ENCODE peak calls at places on chromosomes 4 and X, in four cellular contexts. C is fibroblast of mammary gland; Y is heart right ventricle; E is CD8-positive, alpha-beta T cell. T is an unnamed sample.

GRCh38 chr4:27042411-27042810 is 181.8 kb downstream of the STIM2 start:
- DNase-seq in C (no peak), E (no peak), Y (no peak), T (no peak)

GRCh38 chr4:115234405-115235093 is 121.1 kb upstream of the NDST4 start:
- DNase-seq in Y (no peak), C (peak; percentile 4), E (no peak), T (no peak)

GRCh38 chr4:48748949-48749596 is 31.0 kb downstream of the FRYL start:
- DNase-seq in C (no peak), Y (no peak), E (no peak), T (no peak)

GRCh38 chr4:164488114-164488513 is 265.8 kb upstream of the SMIM31 start:
- DNase-seq in E (no peak), C (no peak), Y (no peak), T (no peak)

GRCh38 chr4:24752140-24752539 is 43.2 kb upstream of the SOD3 start:
- DNase-seq in Y (no peak), C (no peak), E (no peak), T (no peak)

GRCh38 chrX:94676285-94676684 is 1002.3 kb downstream of the FAM133A start:
- DNase-seq in C (no peak), E (no peak), Y (no peak), T (no peak)

GRCh38 chr4:138647433-138647832 is 368.1 kb upstream of the NOCT start:
- DNase-seq in Y (no peak), E (no peak), C (no peak), T (no peak)

GRCh38 chr4:6953751-6954380 is 44.2 kb downstream of the TBC1D14 start:
- DNase-seq in Y (peak; percentile 82), E (no peak), C (peak; percentile 81), T (peak; percentile 44)

GRCh38 chr4:48968814-48969213 is 17.3 kb upstream of the CWH43 start:
- DNase-seq in Y (no peak), E (no peak), C (peak; percentile 91), T (no peak)

GRCh38 chr4:80017125-80017854 is 55.7 kb downstream of the ANTXR2 start:
- DNase-seq in E (no peak), C (peak; percentile 92), Y (no peak), T (peak; percentile 46)

GRCh38 chrX:3962511-3963350 is 249.3 kb upstream of the PRKX start:
- DNase-seq in C (peak; percentile 22), Y (no peak), E (no peak), T (peak; percentile 1)

GRCh38 chrX:1727531-1728027 is 112.7 kb downstream of the ASMT start:
- DNase-seq in C (no peak), Y (no peak), E (no peak), T (peak; percentile 73)

GRCh38 chrX:18899796-18900380 is 84.0 kb downstream of the PHKA2 start:
- DNase-seq in Y (no peak), E (no peak), C (peak; percentile 11), T (no peak)

GRCh38 chrX:69238153-69238959 is 73.1 kb upstream of the PJA1 start:
- DNase-seq in Y (peak; percentile 40), E (no peak), C (peak; percentile 7), T (no peak)

GRCh38 chrX:136112781-136113180 is 34.6 kb upstream of the FHL1 start:
- DNase-seq in C (no peak), Y (no peak), E (no peak), T (no peak)

GRCh38 chr4:1502976-1503375 is 96.7 kb upstream of the NKX1-1 start:
- DNase-seq in C (no peak), E (no peak), Y (no peak), T (no peak)

GRCh38 chrX:108070891-108071290 is 20.5 kb downstream of the PSMD10 start:
- DNase-seq in E (no peak), C (peak; percentile 75), Y (no peak), T (no peak)

GRCh38 chr4:8275511-8275910 is 6.0 kb downstream of the HTRA3 start:
- DNase-seq in C (no peak), E (no peak), Y (peak; percentile 14), T (no peak)

GRCh38 chr4:53313510-53313909 is 52.4 kb downstream of the SCFD2 start:
- DNase-seq in E (no peak), Y (no peak), C (peak; percentile 26), T (no peak)

GRCh38 chr4:8821151-8821950 is 50.3 kb downstream of the HMX1 start:
- DNase-seq in Y (no peak), C (no peak), E (no peak), T (peak; percentile 19)

GRCh38 chr4:110586137-110586850 is 36.6 kb downstream of the PITX2 start:
- DNase-seq in E (no peak), Y (no peak), C (peak; percentile 76), T (peak; percentile 33)

GRCh38 chr4:110988741-110989140 is 365.9 kb upstream of the PITX2 start:
- DNase-seq in E (no peak), Y (no peak), C (no peak), T (no peak)

GRCh38 chr4:183284965-183285364 is 35.1 kb downstream of the CLDN22 start:
- DNase-seq in Y (no peak), E (no peak), C (peak; percentile 66), T (no peak)

GRCh38 chr4:76526585-76526990 is 91.6 kb downstream of the SHROOM3 start:
- DNase-seq in E (no peak), Y (no peak), C (no peak), T (no peak)

GRCh38 chr4:156734965-156735895 is 236.4 kb downstream of the PDGFC start:
- DNase-seq in E (no peak), C (peak; percentile 7), Y (no peak), T (no peak)

GRCh38 chr4:145183023-145183422 is 2.6 kb upstream of the OTUD4 start:
- DNase-seq in C (no peak), E (no peak), Y (no peak), T (no peak)

GRCh38 chr4:114606240-114606639 is 7.6 kb downstream of the UGT8 start:
- DNase-seq in C (no peak), E (no peak), Y (no peak), T (no peak)

GRCh38 chr4:130403221-130403620 is 1307.3 kb downstream of the C4orf33 start:
- DNase-seq in Y (no peak), E (no peak), C (no peak), T (no peak)

DNA sequence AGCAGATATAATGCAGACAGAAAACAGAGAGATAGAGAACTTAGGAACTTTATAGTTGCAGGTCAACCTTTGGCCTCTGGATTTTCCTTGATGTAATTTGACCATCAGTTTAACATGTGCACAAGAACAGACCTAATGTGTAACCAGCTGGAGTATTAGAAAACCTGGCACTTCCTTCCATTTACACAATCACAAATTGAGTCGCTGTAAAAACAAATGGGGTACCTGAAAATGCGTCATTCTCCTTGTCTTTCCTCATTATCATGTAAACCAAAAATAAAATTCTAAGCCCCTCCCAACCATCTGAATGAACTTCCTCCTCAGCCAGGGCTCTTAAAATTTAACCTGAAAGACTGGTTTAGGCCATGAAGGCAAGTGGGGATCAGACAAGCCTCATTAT is 358.4 kb upstream of the MAGEB16 start:
- DNase-seq in C (no peak), Y (no peak), E (no peak), T (no peak)
- H3K4me3 ChIP-seq in C (no peak overlapping the region), Y (no peak overlapping the region), E (no peak overlapping the region), T (no peak overlapping the region)

GRCh38 chrX:119602701-119603255 is 3.4 kb downstream of the NKRF start:
- DNase-seq in C (no peak), Y (no peak), E (no peak), T (no peak)

GRCh38 chrX:119605398-119605738 is 856 bp downstream of the NKRF start:
- DNase-seq in Y (peak; percentile 20), C (no peak), E (no peak), T (no peak)

GRCh38 chrX:119605739-119606507 is at the start of gene NKRF:
- DNase-seq in Y (peak; percentile 92), E (peak; percentile 82), C (no peak), T (peak; percentile 87)

GRCh38 chrX:119604778-119605177 is 1.4 kb downstream of the NKRF start:
- DNase-seq in C (no peak), Y (no peak), E (no peak), T (no peak)

DNA sequence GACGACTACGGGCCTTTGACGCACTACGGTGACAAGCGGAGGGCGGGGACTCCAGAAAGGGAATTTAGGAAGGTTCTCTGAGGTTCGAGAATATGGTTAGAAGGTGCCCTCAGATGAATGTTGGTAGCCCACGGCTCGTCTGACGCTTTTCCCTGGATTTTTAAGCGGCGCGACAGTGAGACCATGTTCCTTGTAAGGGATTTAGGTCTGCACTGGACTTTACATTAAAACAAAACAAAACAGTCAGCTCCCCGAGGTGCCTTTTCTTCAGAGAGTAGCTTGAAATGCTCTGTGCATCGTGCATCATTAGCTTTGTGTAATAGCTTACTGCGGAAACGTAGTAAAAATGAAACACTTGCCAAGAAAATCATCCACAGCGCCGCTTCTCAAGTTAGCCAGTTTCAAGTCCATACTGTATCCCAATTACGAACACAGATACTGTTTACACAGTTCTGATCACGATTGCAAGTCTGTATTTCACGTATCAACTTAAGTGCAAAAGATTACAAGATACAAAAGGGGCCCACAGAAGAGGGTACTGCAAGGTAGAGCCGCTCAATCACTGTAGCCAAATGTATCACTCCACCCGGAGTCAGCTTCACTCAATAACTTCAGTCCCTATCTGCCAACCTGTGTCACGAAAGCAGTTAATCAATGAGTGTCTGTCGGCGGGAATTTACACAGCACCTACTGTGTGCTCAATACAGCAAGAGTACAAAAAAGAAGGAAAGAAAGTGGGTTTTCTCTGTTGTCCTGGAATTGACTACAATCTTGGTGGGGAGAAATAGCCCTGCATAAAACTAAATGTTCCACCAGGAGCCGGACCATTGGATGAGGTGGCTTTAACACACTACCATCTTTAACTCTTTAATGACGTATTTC is 525 bp upstream of the NKRF start:
- DNase-seq in C (peak; percentile 91), Y (no peak), E (no peak), T (no peak)
- H3K4me3 ChIP-seq in C (peak overlapping the region; percentile 67), Y (peak overlapping the region; percentile 83), E (peak overlapping the region; percentile 89), T (peak overlapping the region; percentile 86)

GRCh38 chrX:45506149-45506768 is 305.6 kb upstream of the DIPK2B start:
- DNase-seq in C (no peak), E (no peak), Y (no peak), T (no peak)
- H3K4me3 ChIP-seq in C (no peak overlapping the region), E (no peak overlapping the region), Y (no peak overlapping the region), T (no peak overlapping the region)

GRCh38 chr4:173287486-173287885 is 46.7 kb downstream of the HMGB2 start:
- DNase-seq in E (no peak), C (no peak), Y (no peak), T (no peak)

GRCh38 chr4:173293663-173294062 is 40.5 kb downstream of the HMGB2 start:
- DNase-seq in E (no peak), Y (no peak), C (no peak), T (no peak)

GRCh38 chr4:173288296-173288695 is 45.9 kb downstream of the HMGB2 start:
- DNase-seq in E (peak; percentile 60), Y (no peak), C (peak; percentile 72), T (peak; percentile 36)

GRCh38 chr4:173288698-173289350 is 45.3 kb downstream of the HMGB2 start:
- DNase-seq in Y (no peak), E (no peak), C (no peak), T (no peak)

GRCh38 chr4:173289351-173289725 is 44.8 kb downstream of the HMGB2 start:
- DNase-seq in Y (no peak), E (no peak), C (no peak), T (no peak)
- H3K4me3 ChIP-seq in Y (peak overlapping the region; percentile 30), E (no peak overlapping the region), C (no peak overlapping the region), T (no peak overlapping the region)

GRCh38 chrX:131711478-131711867 is 167.6 kb downstream of the OR13H1 start:
- DNase-seq in Y (no peak), C (no peak), E (no peak), T (no peak)
- H3K4me3 ChIP-seq in Y (no peak overlapping the region), C (peak overlapping the region; percentile 11), E (no peak overlapping the region), T (peak overlapping the region; percentile 19)

GRCh38 chr4:122797405-122798094 is 29.1 kb upstream of the FGF2 start:
- DNase-seq in Y (no peak), C (no peak), E (no peak), T (no peak)
- H3K4me3 ChIP-seq in Y (peak overlapping the region; percentile 23), C (no peak overlapping the region), E (no peak overlapping the region), T (peak overlapping the region; percentile 2)

T was measured in SJSA1.